ENCODE peak calls at places on chromosomes 3 and 15, in ten cellular contexts. I is endothelial cell, W is astrocyte of the spinal cord, F is cardiac muscle cell, P is H9, K is tibial nerve, D is Caco-2, R is epithelial cell of proximal tubule, H is Calu3, X is tibial artery. V is an unnamed sample.

GRCh38 chr3:120364821-120365220 is 15.7 kb upstream of the LRRC58 start:
- DNase-seq in I (no peak), W (peak), F (no peak), P (no peak), K (no peak), D (no peak), R (no peak), H (no peak), X (no peak), V (no peak)

GRCh38 chr15:78878356-78878755 is 5.7 kb downstream of the MORF4L1 start:
- DNase-seq in I (no peak), W (peak), F (no peak), P (no peak), K (no peak), D (no peak), R (no peak), H (no peak), X (no peak), V (no peak)

GRCh38 chr15:50163719-50164410 is 18.1 kb upstream of the SLC27A2 start:
- DNase-seq in I (no peak), W (no peak), F (no peak), P (no peak), K (no peak), D (no peak), R (no peak), H (no peak), X (no peak), V (no peak)

GRCh38 chr15:100658895-100659294 is 56.5 kb downstream of the ASB7 start:
- DNase-seq in I (no peak), W (no peak), F (no peak), P (no peak), K (no peak), D (no peak), R (no peak), H (no peak), X (no peak), V (no peak)

GRCh38 chr3:172646439-172647015 is 64.3 kb downstream of the NCEH1 start:
- DNase-seq in I (no peak), W (peak), F (no peak), P (no peak), K (no peak), D (no peak), R (no peak), H (peak), X (no peak), V (no peak)

GRCh38 chr15:52778457-52778856 is 11.7 kb downstream of the ONECUT1 start:
- DNase-seq in I (no peak), W (no peak), F (no peak), P (peak), K (no peak), D (no peak), R (no peak), H (no peak), X (no peak), V (no peak)

GRCh38 chr15:89587955-89588354 is 12.7 kb downstream of the TICRR start:
- DNase-seq in I (no peak), W (peak), F (no peak), P (no peak), K (no peak), D (no peak), R (no peak), H (no peak), X (no peak), V (no peak)

GRCh38 chr15:28021281-28022039 is 77.7 kb downstream of the OCA2 start:
- DNase-seq in I (peak), W (peak), F (peak), P (peak), K (no peak), D (peak), R (peak), H (peak), X (no peak), V (peak)

GRCh38 chr3:123861081-123861836 is 22.9 kb downstream of the MYLK start:
- DNase-seq in I (no peak), W (no peak), F (no peak), P (no peak), K (no peak), D (no peak), R (no peak), H (no peak), X (no peak), V (no peak)

GRCh38 chr3:178194547-178194946 is 341.7 kb upstream of the KCNMB2 start:
- DNase-seq in I (no peak), W (no peak), F (no peak), P (no peak), K (no peak), D (no peak), R (no peak), H (no peak), X (no peak), V (no peak)

GRCh38 chr3:57768595-57768994 is 12.5 kb downstream of the SLMAP start:
- DNase-seq in I (no peak), W (no peak), F (no peak), P (no peak), K (no peak), D (no peak), R (no peak), H (no peak), X (no peak), V (no peak)

GRCh38 chr3:188946837-188947236 is 224.9 kb upstream of the TPRG1 start:
- DNase-seq in I (no peak), W (no peak), F (no peak), P (no peak), K (no peak), D (no peak), R (no peak), H (no peak), X (no peak), V (no peak)

GRCh38 chr3:183188895-183189462 is 26.4 kb upstream of the LAMP3 start:
- DNase-seq in I (peak), W (peak), F (peak), P (peak), K (no peak), D (peak), R (no peak), H (peak), X (no peak), V (no peak)

DNA sequence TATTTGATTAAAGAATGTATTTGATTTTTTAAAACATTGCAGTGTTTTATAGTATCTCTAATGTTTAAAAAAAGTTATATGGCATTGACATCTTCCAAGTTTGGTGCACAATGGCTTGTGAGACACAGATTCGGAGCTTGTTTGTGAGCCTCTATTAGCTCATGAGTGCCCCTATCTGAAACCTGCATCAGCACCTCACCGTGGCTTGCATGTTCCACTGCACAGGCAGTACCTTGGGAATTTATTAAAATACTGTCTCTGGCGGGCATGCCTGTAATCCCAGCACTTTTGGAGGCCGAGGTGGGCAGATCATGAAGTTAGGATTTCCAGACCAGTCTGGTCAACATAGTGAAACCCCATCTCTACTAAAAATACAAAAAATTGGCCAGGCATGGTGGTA is 6.8 kb upstream of the RTP2 start:
- DNase-seq in I (peak), W (no peak), F (peak), P (peak), K (no peak), D (no peak), R (no peak), H (no peak), X (no peak), V (no peak)
- TF ChIP-seq CTCF in I (no peak), W (no peak), F (no peak), P (peak), K (no peak), D (peak), R (peak), H (peak), X (no peak), V (no peak)

DNA sequence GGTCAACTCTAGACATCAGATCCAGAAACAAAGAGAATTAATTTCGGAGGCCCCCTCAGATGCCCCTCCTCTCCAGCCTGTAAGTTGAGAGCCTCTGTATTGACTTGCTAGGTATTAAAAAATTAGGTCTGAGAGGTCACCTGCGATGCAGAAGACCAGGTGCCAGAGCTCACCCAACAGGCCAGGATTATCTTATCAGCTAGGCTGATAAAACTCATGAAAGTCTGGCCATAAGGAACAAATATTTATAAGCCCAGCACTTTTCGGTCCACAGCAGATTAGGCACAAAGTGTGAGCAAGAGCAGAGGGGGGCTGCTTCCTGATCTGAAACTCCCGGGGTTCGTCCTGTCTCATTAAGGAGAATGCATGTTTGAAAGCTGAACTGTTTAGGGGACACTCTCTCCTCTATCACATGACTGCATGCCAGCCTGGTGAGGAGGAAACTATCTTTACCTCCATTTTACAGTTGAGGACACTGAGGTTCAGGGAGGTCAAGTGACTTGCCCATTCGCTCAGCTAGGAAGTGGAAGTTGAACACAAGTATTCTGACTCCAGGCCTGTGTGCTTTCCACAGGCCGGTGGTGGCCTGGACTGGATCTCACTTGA is 39.4 kb upstream of the MAGEF1 start:
- DNase-seq in I (no peak), W (no peak), F (no peak), P (no peak), K (no peak), D (no peak), R (no peak), H (no peak), X (no peak), V (no peak)
- TF ChIP-seq CTCF in I (no peak), W (no peak), F (no peak), P (no peak), K (no peak), D (no peak), R (no peak), H (no peak), X (no peak), V (no peak)

GRCh38 chr3:171168086-171168485 is 141.6 kb upstream of the SLC2A2 start:
- DNase-seq in I (peak), W (peak), F (peak), P (peak), K (no peak), D (peak), R (peak), H (peak), X (no peak), V (no peak)
- TF ChIP-seq CTCF in I (no peak), W (peak), F (peak), P (peak), K (no peak), D (peak), R (peak), H (peak), X (no peak), V (no peak)

GRCh38 chr3:18946524-18946923 is 201.8 kb upstream of the KCNH8 start:
- DNase-seq in I (no peak), W (no peak), F (peak), P (peak), K (no peak), D (peak), R (no peak), H (no peak), X (no peak), V (no peak)
- TF ChIP-seq CTCF in I (no peak), W (no peak), F (no peak), P (peak), K (no peak), D (peak), R (no peak), H (no peak), X (no peak), V (no peak)

GRCh38 chr3:65245133-65246076 is 557.6 kb upstream of the ADAMTS9 start:
- DNase-seq in I (no peak), W (peak), F (no peak), P (no peak), K (no peak), D (no peak), R (no peak), H (peak), X (no peak), V (no peak)
- TF ChIP-seq CTCF in I (peak), W (peak), F (peak), P (peak), K (peak), D (no peak), R (peak), H (no peak), X (peak), V (no peak)

DNA sequence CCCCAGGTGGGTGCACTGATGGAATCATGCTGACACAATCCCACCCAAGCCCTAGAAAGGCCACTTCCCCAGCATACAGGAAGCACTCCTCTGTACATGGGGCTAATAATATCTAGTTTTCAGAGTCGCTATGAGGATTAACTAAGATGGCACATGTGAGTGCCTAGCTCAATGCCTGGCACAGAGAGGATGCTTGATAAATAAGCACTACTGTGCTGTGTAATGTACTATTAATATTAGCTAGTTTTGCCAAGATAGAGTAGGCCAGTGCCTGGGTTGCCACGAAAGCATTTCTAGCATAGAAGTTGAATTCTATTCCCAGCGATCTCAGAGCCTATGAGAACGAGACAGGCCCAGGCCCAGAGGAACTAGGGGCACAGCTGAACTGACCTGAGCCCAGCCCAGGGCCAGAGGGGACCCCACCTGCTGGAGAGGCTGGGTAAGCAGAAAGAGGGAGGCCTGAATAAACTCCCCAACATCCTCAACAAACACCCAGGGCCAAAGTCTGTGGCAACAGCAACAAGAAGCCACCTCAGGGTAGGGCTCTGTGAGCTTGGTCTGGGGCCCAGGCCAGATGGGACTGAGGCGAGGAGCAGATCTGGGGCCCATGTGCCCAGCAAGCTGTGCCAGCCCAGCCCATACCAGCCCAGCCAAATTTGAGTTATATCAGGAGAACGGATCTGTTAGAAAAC is 7.6 kb upstream of the SEMA7A start:
- DNase-seq in I (no peak), W (no peak), F (no peak), P (no peak), K (no peak), D (no peak), R (no peak), H (no peak), X (no peak), V (no peak)
- TF ChIP-seq CTCF in I (no peak), W (no peak), F (no peak), P (peak), K (no peak), D (no peak), R (peak), H (no peak), X (no peak), V (no peak)

GRCh38 chr3:85801955-85802354 is 843.2 kb downstream of the CADM2 start:
- DNase-seq in I (peak), W (no peak), F (peak), P (peak), K (no peak), D (peak), R (no peak), H (peak), X (no peak), V (no peak)
- TF ChIP-seq CTCF in I (peak), W (peak), F (no peak), P (peak), K (no peak), D (peak), R (peak), H (peak), X (no peak), V (no peak)

V was measured in omental fat pad.